ENCODE peak calls at places on chromosomes 3 and 15, in ten cellular contexts. Z is hepatocyte; R is suprapubic skin; V is aorta; G is RWPE2; C is mammary epithelial cell; F is CD8-positive, alpha-beta memory T cell; J is MM.1S; S is PC-9; K is A549. P is an unnamed sample. For H3K9me3 and H3K4me1, the result is how much of the 10 kb centered on the place peaks cover.

GRCh38 chr3:169034401-169034800 is 629.1 kb downstream of the MECOM start:
- DNase-seq in R (no peak), V (no peak), J (no peak), G (no peak), S (no peak), Z (no peak), K (no peak), F (no peak), C (peak), P (no peak)

GRCh38 chr15:45105586-45105985 is 8.4 kb downstream of the DUOX2 start:
- DNase-seq in F (no peak), R (peak), K (no peak), Z (no peak), S (no peak), G (peak), C (no peak), V (no peak), J (no peak), P (no peak)

GRCh38 chr3:18649666-18650363 is 224.7 kb upstream of the SATB1 start:
- DNase-seq in S (no peak), Z (no peak), C (no peak), F (no peak), J (no peak), R (no peak), V (no peak), K (no peak), G (no peak), P (no peak)

GRCh38 chr3:179653777-179654117 is 907 bp downstream of the USP13 start:
- DNase-seq in V (no peak), K (peak), R (no peak), J (peak), C (no peak), G (no peak), F (no peak), S (no peak), Z (peak), P (no peak)

GRCh38 chr3:70554170-70554569 is 241.7 kb upstream of the MDFIC2 start:
- DNase-seq in V (no peak), J (no peak), G (no peak), F (no peak), Z (peak), S (no peak), C (no peak), K (no peak), R (no peak), P (no peak)

GRCh38 chr3:31673950-31674349 is 141.2 kb downstream of the STT3B start:
- DNase-seq in F (no peak), K (no peak), Z (no peak), V (no peak), R (no peak), C (no peak), J (no peak), S (no peak), G (no peak), P (no peak)

GRCh38 chr3:55297706-55298105 is 189.4 kb downstream of the WNT5A start:
- DNase-seq in V (no peak), S (no peak), F (no peak), J (no peak), K (no peak), R (no peak), Z (no peak), G (no peak), C (no peak), P (no peak)

GRCh38 chr3:63086190-63086589 is 191.9 kb upstream of the SYNPR start:
- DNase-seq in F (no peak), C (no peak), K (no peak), R (no peak), G (no peak), S (no peak), J (no peak), V (no peak), Z (no peak), P (no peak)

GRCh38 chr15:50071551-50072258 is 47.3 kb downstream of the ATP8B4 start:
- DNase-seq in K (no peak), V (no peak), G (no peak), Z (no peak), F (no peak), S (no peak), C (no peak), J (no peak), R (no peak), P (no peak)

GRCh38 chr3:187368251-187368733 is at the start of gene RTP4:
- DNase-seq in S (peak), K (no peak), V (no peak), G (no peak), J (peak), Z (peak), R (no peak), F (peak), C (peak), P (no peak)

GRCh38 chr15:60358935-60359672 is 38.7 kb downstream of the ANXA2 start:
- DNase-seq in S (no peak), J (no peak), F (no peak), C (no peak), K (no peak), Z (no peak), G (no peak), V (no peak), R (no peak), P (no peak)

GRCh38 chr3:179943097-179943880 is 93.4 kb downstream of the PEX5L start:
- DNase-seq in J (no peak), R (no peak), K (no peak), C (no peak), S (no peak), G (no peak), F (no peak), Z (no peak), V (no peak), P (no peak)

GRCh38 chr3:152185941-152186630 is 82.6 kb upstream of the MBNL1 start:
- DNase-seq in K (no peak), R (no peak), G (no peak), Z (no peak), J (no peak), C (no peak), V (no peak), F (no peak), S (no peak), P (no peak)

GRCh38 chr3:115233021-115233420 is 85.9 kb upstream of the ZBTB20 start:
- DNase-seq in V (no peak), S (no peak), C (no peak), F (no peak), G (no peak), R (no peak), Z (no peak), J (no peak), K (no peak), P (no peak)

GRCh38 chr3:45051685-45052084 is 25.6 kb downstream of the CLEC3B start:
- DNase-seq in V (no peak), C (no peak), G (no peak), Z (no peak), S (no peak), R (no peak), K (no peak), J (no peak), F (no peak), P (no peak)

GRCh38 chr15:80059786-80060489 is 462 bp downstream of the ZFAND6 start:
- DNase-seq in G (peak), V (no peak), R (no peak), Z (peak), S (peak), F (no peak), K (peak), J (peak), C (peak), P (no peak)

GRCh38 chr3:34361921-34362320 is 563.5 kb downstream of the PDCD6IP start:
- DNase-seq in S (no peak), V (peak), K (no peak), C (no peak), G (no peak), F (no peak), J (peak), Z (no peak), R (no peak), P (peak)

GRCh38 chr15:55916666-55917409 is 76.6 kb downstream of the NEDD4 start:
- DNase-seq in V (no peak), J (no peak), R (no peak), F (no peak), G (no peak), C (peak), Z (no peak), S (no peak), K (no peak), P (no peak)

GRCh38 chr15:33309602-33310276 is 1.0 kb upstream of the RYR3 start:
- DNase-seq in F (no peak), J (peak), G (no peak), S (no peak), K (no peak), Z (no peak), C (peak), R (no peak), V (peak), P (peak)

GRCh38 chr15:98746756-98747155 is 98.4 kb downstream of the IGF1R start:
- DNase-seq in K (no peak), F (no peak), V (no peak), S (no peak), C (no peak), J (no peak), Z (no peak), R (no peak), G (no peak), P (no peak)

GRCh38 chr15:82018201-82018600 is 27.6 kb downstream of the MEX3B start:
- DNase-seq in K (no peak), Z (no peak), S (no peak), V (no peak), R (no peak), G (no peak), C (no peak), J (no peak), F (no peak), P (no peak)

GRCh38 chr3:150069158-150069536 is 98.5 kb upstream of the PFN2 start:
- DNase-seq in K (no peak), F (no peak), V (no peak), R (no peak), G (no peak), Z (no peak), J (no peak), S (no peak), C (no peak), P (no peak)

GRCh38 chr3:11118181-11118682 is 36.1 kb upstream of the HRH1 start:
- DNase-seq in J (no peak), R (no peak), S (no peak), C (peak), G (no peak), F (no peak), K (no peak), V (peak), Z (no peak), P (no peak)

GRCh38 chr3:4793311-4793710 is 185.9 kb upstream of the BHLHE40 start:
- DNase-seq in J (no peak), V (no peak), R (no peak), G (no peak), Z (no peak), C (no peak), S (no peak), F (no peak), K (no peak), P (no peak)

GRCh38 chr3:138114988-138115971 is at the start of gene DZIP1L:
- DNase-seq in K (peak), F (no peak), G (no peak), R (peak), Z (peak), J (peak), V (peak), C (peak), S (peak), P (peak)

GRCh38 chr3:171755015-171755589 is 55.2 kb downstream of the PLD1 start:
- DNase-seq in C (no peak), G (no peak), Z (no peak), V (no peak), F (no peak), S (no peak), K (no peak), R (no peak), J (no peak), P (no peak)

GRCh38 chr15:96322401-96323249 is 7.9 kb upstream of the NR2F2 start:
- DNase-seq in R (no peak), Z (peak), J (no peak), C (no peak), K (no peak), V (no peak), S (no peak), G (no peak), F (no peak), P (peak)

GRCh38 chr3:177934001-177934891 is 602.0 kb upstream of the KCNMB2 start:
- DNase-seq in Z (peak), J (no peak), V (no peak), K (peak), C (no peak), G (no peak), R (peak), S (no peak), F (no peak), P (no peak)

GRCh38 chr3:19901918-19902317 is 32.1 kb downstream of the EFHB start:
- DNase-seq in J (no peak), Z (no peak), K (no peak), C (peak), V (no peak), G (no peak), R (no peak), S (no peak), F (no peak), P (no peak)

GRCh38 chr3:184808021-184808420 is 3.9 kb upstream of the VPS8 start:
- DNase-seq in F (no peak), S (no peak), R (no peak), Z (peak), K (no peak), G (no peak), C (no peak), J (no peak), V (no peak), P (no peak)

DNA sequence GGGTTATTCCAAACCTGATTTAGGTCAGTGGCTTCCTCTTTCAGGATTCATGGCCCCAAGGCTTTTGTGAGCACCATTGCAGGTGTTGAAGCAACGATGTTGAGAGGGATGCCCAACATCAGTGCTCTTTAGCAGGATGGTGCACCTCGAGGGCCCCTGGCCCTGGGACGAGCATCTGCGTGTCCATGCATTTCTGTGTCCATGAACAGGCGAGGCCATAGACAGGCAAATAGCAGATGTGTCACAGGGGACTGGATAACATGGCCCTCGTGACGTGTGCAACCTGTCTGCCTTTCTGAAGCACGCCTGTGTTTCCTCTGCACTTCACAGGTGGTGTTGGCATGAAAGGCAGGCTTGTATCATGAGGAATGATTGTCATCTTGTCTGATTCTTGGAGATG is 132.3 kb downstream of the SNRPN start:
- DNase-seq in F (no peak), G (peak), K (no peak), Z (no peak), R (no peak), S (no peak), V (no peak), J (no peak), C (no peak), P (no peak)
- H3K9me3 ChIP-seq in F (half or more), G (under half), K (under half), Z (under half), R (half or more), S (under half), V (under half), J (under half), C (half or more), P (under half)

GRCh38 chr3:107943860-107944543 is 146.8 kb downstream of the CD47 start:
- DNase-seq in R (no peak), J (no peak), V (no peak), S (peak), C (no peak), G (no peak), F (no peak), Z (no peak), K (no peak), P (no peak)

GRCh38 chr3:107943350-107943749 is 147.5 kb downstream of the CD47 start:
- DNase-seq in K (no peak), Z (no peak), C (no peak), R (no peak), F (no peak), V (no peak), S (no peak), J (no peak), G (no peak), P (no peak)

GRCh38 chr3:107938128-107938527 is 152.7 kb downstream of the CD47 start:
- DNase-seq in G (no peak), C (peak), R (no peak), Z (peak), F (no peak), K (no peak), V (no peak), S (peak), J (no peak), P (no peak)

GRCh38 chr3:107942244-107942643 is 148.6 kb downstream of the CD47 start:
- DNase-seq in R (no peak), G (no peak), C (peak), J (no peak), K (no peak), V (no peak), Z (no peak), S (no peak), F (no peak), P (no peak)

DNA sequence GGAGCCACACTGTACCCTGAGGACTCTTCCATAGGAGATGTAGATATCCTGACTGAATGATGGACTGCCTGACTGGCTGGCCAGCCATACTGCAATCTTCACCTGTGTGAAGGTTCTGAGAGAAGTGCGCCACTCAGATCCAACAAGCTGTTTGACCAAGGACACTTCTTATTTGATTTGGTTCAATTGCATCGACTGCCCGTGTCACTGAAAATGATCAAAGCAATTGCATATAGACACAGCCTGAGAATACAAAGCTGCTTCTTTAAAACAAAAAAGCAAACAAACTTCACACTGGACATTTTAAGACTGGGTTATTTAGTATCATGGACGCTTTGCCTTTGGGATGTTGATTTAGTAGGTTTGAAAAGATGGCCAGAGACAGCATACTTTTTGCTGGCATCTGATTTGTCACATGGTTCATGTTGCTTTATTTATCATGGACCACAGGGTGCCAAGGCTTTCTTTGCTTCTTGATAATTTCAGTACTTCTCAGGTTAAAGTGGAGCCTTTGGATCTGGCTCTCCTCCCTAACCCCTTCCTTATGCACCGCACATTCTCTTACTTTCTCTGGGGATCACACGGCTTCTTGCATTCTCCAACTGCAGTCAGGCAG is 151.1 kb downstream of the CD47 start:
- DNase-seq in R (no peak), V (no peak), C (no peak), K (no peak), G (no peak), J (no peak), F (no peak), Z (no peak), S (no peak), P (no peak)
- H3K4me1 ChIP-seq in R (under half), V (under half), C (under half), K (under half), G (under half), J (under half), F (under half), Z (under half), S (under half), P (under half)

DNA sequence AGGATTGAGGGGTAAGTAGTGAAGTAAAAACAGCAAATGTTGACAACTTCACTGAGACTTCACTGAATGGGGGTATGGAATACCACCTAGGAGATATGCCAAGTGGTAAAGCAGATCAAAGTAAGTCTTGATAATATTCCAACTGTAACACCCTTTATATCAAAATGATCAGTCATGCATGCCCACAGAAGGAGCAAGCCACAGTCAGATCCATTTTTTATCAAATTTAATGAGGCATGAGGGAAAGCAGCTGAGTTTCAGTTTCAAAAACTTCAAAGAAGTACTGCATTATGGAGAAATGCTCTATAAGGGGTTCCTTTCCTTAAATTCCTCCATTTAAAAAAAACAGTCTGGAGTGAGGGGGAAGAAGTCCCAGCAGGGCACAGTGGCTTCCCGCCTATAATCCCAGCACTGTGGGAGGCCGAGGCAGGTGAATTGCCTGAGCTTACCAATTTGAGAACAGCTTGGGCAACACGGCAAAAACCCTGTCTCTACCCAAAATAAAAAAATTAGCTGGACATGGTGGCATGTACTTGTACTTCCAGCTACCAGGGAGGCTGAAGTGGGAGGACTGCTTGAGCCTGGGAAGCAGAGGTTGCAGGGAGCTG is 56.9 kb downstream of the TJP1 start:
- DNase-seq in J (no peak), F (no peak), G (no peak), R (no peak), Z (no peak), C (no peak), K (no peak), V (no peak), S (no peak), P (no peak)
- H3K27ac ChIP-seq in J (no peak), F (no peak), G (no peak), R (no peak), Z (no peak), C (no peak), K (no peak), V (no peak), S (no peak), P (no peak)

GRCh38 chr3:905217-905616 is 187.6 kb upstream of the CNTN6 start:
- DNase-seq in F (no peak), K (no peak), S (no peak), G (no peak), Z (no peak), V (no peak), R (no peak), J (no peak), C (no peak), P (no peak)
- H3K9me3 ChIP-seq in F (under half), K (under half), S (under half), G (under half), Z (under half), V (under half), R (under half), J (under half), C (under half), P (under half)

GRCh38 chr15:100943074-100943473 is 23.9 kb downstream of the LRRK1 start:
- DNase-seq in R (no peak), K (no peak), C (no peak), F (no peak), Z (no peak), J (no peak), G (no peak), V (no peak), S (no peak), P (no peak)
- H3K4me1 ChIP-seq in R (under half), K (under half), C (under half), F (under half), Z (under half), J (under half), G (under half), V (under half), S (under half), P (under half)

GRCh38 chr3:182142928-182143327 is 431.2 kb downstream of the SOX2 start:
- DNase-seq in J (no peak), K (no peak), C (no peak), Z (no peak), G (no peak), S (no peak), V (no peak), R (no peak), F (no peak), P (no peak)
- H3K27ac ChIP-seq in J (no peak), K (no peak), C (no peak), Z (no peak), G (no peak), S (no peak), V (no peak), R (no peak), F (no peak), P (no peak)

GRCh38 chr3:50044976-50045375 is 43.7 kb upstream of the RBM5 start:
- DNase-seq in F (no peak), Z (no peak), V (no peak), K (no peak), R (no peak), C (no peak), G (no peak), J (no peak), S (no peak), P (no peak)

GRCh38 chr3:50047426-50047825 is 41.3 kb upstream of the RBM5 start:
- DNase-seq in J (no peak), Z (no peak), V (no peak), R (no peak), F (no peak), G (no peak), C (no peak), K (no peak), S (no peak), P (no peak)

DNA sequence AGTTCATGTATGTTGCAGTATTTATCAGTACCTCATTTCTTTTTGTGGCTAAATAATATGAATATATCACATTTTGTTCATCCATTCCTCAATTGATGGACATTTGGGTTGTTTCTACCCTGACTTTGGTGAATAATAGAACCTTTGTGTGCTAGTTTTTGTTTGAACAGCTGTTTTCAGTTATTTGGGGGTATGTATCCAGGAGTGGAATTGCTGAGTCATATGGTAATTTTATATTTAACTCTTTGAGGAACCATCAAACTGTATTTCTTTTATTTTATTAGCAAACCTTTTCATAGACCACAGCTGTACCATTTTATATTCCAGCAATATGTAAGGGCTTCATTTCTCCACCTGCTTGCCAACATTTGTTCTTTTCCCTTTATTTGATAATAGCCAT is 38.4 kb upstream of the RBM5 start:
- DNase-seq in V (no peak), C (peak), S (no peak), G (no peak), Z (no peak), R (no peak), J (no peak), F (no peak), K (no peak), P (no peak)
- H3K9me3 ChIP-seq in V (under half), C (under half), S (under half), G (under half), Z (under half), R (under half), J (under half), F (under half), K (under half), P (under half)